ENCODE peak calls at places on chromosomes 3 and 15, in five cellular contexts. X, G, F, A and R are unnamed samples.

GRCh38 chr3:138960417-138960852 is 13.4 kb downstream of the FOXL2NB start:
- DNase-seq in A (no peak), X (no peak), F (no peak), G (peak), R (no peak)

GRCh38 chr3:141425523-141426233 is 57.4 kb downstream of the ZBTB38 start:
- DNase-seq in G (no peak), A (no peak), X (peak), F (no peak), R (no peak)

GRCh38 chr15:99155961-99156443 is 51.1 kb downstream of the SYNM start:
- DNase-seq in G (no peak), A (peak), X (peak), F (no peak), R (no peak)

GRCh38 chr3:183148056-183148455 is 14.5 kb downstream of the LAMP3 start:
- DNase-seq in A (no peak), X (no peak), F (no peak), G (no peak), R (no peak)

GRCh38 chr3:170802164-170803151 is 67.5 kb downstream of the RPL22L1 start:
- DNase-seq in G (no peak), X (no peak), F (no peak), A (peak), R (no peak)

GRCh38 chr3:197168063-197168462 is 130.3 kb downstream of the DLG1 start:
- DNase-seq in A (no peak), F (no peak), G (no peak), X (no peak), R (no peak)

GRCh38 chr3:126014252-126014651 is 45.3 kb downstream of the ROPN1B start:
- DNase-seq in A (no peak), G (no peak), F (no peak), X (no peak), R (no peak)

GRCh38 chr3:45987368-45988099 is 8.1 kb downstream of the FYCO1 start:
- DNase-seq in F (no peak), A (no peak), G (no peak), X (peak), R (no peak)

GRCh38 chr3:149969110-149969944 is 1.4 kb downstream of the PFN2 start:
- DNase-seq in G (peak), X (peak), A (peak), F (no peak), R (peak)

GRCh38 chr3:112681822-112682325 is 40.9 kb upstream of the CCDC80 start:
- DNase-seq in G (no peak), A (no peak), X (no peak), F (no peak), R (no peak)

GRCh38 chr3:10524799-10525301 is 19.5 kb upstream of the ATP2B2 start:
- DNase-seq in A (no peak), X (no peak), G (no peak), F (no peak), R (no peak)

GRCh38 chr15:67828969-67829646 is 3.8 kb downstream of the SKOR1 start:
- DNase-seq in G (no peak), F (no peak), X (no peak), A (no peak), R (no peak)

GRCh38 chr3:49602877-49603411 is 48.7 kb downstream of the BSN start:
- DNase-seq in F (no peak), X (no peak), A (no peak), G (no peak), R (no peak)

GRCh38 chr3:13107661-13108060 is 34.4 kb upstream of the IQSEC1 start:
- DNase-seq in F (no peak), X (no peak), G (no peak), A (no peak), R (no peak)

GRCh38 chr15:64122936-64123351 is 27.2 kb downstream of the SNX1 start:
- DNase-seq in A (no peak), X (no peak), F (no peak), G (no peak), R (no peak)

GRCh38 chr3:189953551-189953950 is 167.1 kb downstream of the P3H2 start:
- DNase-seq in X (no peak), A (no peak), G (no peak), F (no peak), R (no peak)
- TF ChIP-seq SMC3 in X (no peak), A (no peak), G (no peak), F (no peak), R (no peak)

GRCh38 chr15:26873846-26874245 is 7.0 kb downstream of the GABRA5 start:
- DNase-seq in X (no peak), A (no peak), G (no peak), F (no peak), R (no peak)

GRCh38 chr15:26869628-26870027 is 2.8 kb downstream of the GABRA5 start:
- DNase-seq in A (no peak), X (no peak), G (no peak), F (no peak), R (no peak)

GRCh38 chr15:26874774-26875475 is 8.1 kb downstream of the GABRA5 start:
- DNase-seq in X (no peak), G (no peak), F (no peak), A (no peak), R (no peak)

GRCh38 chr15:26870346-26870745 is 3.5 kb downstream of the GABRA5 start:
- DNase-seq in X (no peak), A (no peak), G (no peak), F (no peak), R (no peak)

DNA sequence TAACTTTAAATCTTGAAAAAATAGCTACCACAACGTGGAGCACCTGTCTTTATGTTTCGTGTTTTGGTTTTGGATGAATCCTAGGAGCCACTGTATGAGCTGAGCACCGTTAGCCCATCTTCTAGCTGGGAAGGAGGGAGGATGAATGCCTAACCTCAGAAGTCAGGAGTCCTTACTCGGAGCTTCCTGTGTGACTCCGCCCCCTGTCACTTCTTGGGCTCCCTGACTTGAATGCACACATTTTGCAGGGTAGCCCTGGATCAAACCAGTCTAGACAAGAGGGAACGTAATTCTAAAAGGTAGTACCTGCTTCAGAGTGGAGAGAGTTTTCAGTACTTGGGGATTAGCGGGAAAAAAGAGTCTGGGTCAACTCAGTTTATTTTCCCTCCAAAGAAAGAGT is 5.3 kb downstream of the GABRA5 start:
- DNase-seq in A (no peak), X (no peak), G (no peak), F (no peak), R (no peak)
- TF ChIP-seq REST in A (no peak), X (no peak), G (no peak), F (no peak), R (no peak)

DNA sequence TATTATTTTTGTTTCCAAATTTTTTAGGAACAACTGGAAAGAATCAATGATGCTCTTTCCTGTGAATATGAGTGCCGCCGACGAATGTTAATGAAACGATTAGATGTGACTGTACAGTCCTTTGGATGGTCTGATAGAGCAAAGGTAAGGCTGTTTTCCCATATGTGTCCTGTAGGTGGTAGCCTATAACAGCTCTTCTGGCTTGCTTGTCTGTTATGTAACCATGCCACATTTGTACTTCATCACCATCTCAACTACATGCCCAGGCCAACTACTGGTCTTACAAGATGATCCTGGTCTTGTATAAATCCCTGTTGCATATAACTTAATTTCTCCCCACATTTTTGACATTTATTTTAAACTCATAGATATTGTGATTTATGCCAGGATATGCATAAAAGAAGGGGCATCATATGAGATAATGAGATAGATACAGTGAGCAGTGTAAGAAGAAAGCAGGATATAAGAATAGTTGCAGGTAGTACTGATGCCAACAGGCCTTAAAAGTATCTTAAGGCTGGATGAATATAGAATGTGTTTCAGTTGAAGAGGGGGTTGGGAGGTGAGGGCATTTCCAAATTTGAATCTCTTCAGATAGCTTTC is 20.3 kb downstream of the FAM98B start:
- DNase-seq in A (peak), F (peak), X (peak), G (peak), R (peak)
- TF ChIP-seq SMC3 in A (peak), F (peak), X (peak), G (peak), R (peak)

GRCh38 chr3:185740133-185740532 is 84.7 kb downstream of the IGF2BP2 start:
- DNase-seq in G (no peak), X (no peak), F (no peak), A (no peak), R (no peak)

GRCh38 chr3:185746470-185746869 is 78.4 kb downstream of the IGF2BP2 start:
- DNase-seq in A (no peak), X (no peak), F (no peak), G (no peak), R (no peak)

GRCh38 chr3:185750702-185751101 is 74.1 kb downstream of the IGF2BP2 start:
- DNase-seq in G (no peak), A (no peak), F (no peak), X (no peak), R (no peak)

GRCh38 chr3:185750015-185750414 is 74.8 kb downstream of the IGF2BP2 start:
- DNase-seq in G (no peak), F (no peak), A (no peak), X (peak), R (no peak)

DNA sequence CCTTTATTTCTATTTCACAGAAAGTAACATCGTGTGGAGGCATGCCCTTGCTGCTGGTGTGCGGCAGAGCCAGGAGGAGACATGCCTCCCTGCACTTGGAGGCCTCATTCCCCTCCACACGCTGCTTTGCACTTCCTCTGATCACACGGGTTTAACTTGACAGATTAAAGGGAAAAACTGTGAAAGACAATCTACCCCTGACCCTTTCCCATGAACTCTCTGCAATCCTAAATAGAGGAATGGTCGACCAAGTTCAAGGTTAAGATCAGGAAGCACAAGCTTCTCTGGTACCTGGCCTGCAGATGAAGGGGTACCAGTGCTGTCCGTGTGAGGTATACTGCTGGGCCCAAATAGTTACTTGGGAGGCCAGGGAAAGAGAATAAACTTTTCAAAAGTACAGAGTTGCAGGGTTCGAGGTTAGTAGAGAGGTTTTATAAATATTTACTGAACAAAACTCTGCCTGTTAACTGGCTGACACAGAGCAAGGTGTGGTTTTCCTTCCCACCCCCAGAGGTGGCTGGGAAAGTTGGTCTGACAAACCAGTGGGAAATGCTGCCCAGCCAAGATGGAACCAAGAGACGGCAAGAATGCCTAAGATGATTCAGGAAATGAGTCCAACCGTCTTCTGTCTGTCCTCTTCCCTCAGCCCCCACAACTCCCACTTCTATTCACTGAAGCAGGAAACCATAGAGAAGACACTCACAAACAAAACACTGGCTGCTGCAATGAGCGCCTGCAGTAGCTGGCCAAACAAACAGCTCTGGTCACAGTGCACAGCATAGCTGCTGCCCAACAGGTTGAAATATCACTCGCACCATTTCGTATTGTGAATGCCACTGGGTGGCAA is 79.6 kb downstream of the IGF2BP2 start:
- DNase-seq in G (no peak), A (no peak), X (peak), F (peak), R (peak)
- TF ChIP-seq REST in G (no peak), A (no peak), X (no peak), F (no peak), R (no peak)

DNA sequence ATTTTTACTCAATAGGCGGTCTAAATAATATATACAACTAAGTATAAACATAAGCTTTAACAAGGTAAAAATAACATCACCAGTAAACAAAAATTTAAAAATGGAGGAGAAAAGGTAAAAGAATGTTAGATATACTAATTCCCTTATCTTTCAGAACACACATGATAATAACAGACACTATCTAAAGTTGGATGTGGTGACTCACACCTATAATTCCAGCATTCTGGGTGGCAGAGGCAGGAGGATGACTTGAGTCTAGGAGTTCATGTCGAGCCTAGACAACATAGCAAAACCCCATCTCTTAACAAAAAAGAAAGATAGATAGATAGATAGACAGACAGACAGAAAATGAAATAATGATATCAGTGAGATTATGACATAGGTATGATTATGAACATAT is 85.1 kb downstream of the STAG1 start:
- DNase-seq in A (peak), X (no peak), G (no peak), F (no peak), R (no peak)
- TF ChIP-seq SMC3 in A (no peak), X (no peak), G (no peak), F (no peak), R (no peak)

GRCh38 chr3:42745291-42745745 is 27.7 kb downstream of the CCDC13 start:
- DNase-seq in A (no peak), G (no peak), F (no peak), X (no peak), R (no peak)
- TF ChIP-seq REST in A (no peak), G (no peak), F (no peak), X (no peak), R (no peak)

GRCh38 chr3:177340243-177340830 is 143.1 kb upstream of the TBL1XR1 start:
- DNase-seq in F (no peak), X (no peak), G (no peak), A (no peak), R (no peak)

GRCh38 chr3:177345973-177346503 is 148.8 kb upstream of the TBL1XR1 start:
- DNase-seq in F (no peak), G (no peak), X (no peak), A (no peak), R (no peak)

GRCh38 chr3:177345049-177345972 is 148.0 kb upstream of the TBL1XR1 start:
- DNase-seq in A (peak), F (no peak), G (peak), X (peak), R (peak)

GRCh38 chr3:177341766-177342165 is 144.5 kb upstream of the TBL1XR1 start:
- DNase-seq in G (no peak), X (no peak), F (no peak), A (no peak), R (no peak)

DNA sequence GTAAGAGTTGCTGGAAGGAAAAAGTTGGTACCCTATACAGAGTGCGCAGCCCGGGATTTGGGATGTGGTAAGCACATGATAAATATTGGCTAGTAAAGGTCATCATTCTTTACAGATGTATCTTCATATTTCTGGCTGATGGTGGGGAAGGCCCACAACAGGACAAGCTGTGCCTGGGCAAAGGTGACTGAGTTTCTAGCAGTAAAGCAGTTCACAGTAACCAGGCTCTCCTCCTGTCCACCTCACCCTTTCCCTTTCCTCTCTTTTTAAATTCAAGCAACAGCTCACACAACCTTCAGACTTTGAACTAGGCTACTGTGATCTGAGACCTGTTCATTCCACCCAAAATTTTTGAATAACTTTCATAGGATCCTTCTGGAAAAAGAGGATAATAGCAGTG is 145.8 kb upstream of the TBL1XR1 start:
- DNase-seq in A (no peak), X (no peak), G (no peak), F (no peak), R (no peak)
- TF ChIP-seq SMC3 in A (no peak), X (no peak), G (no peak), F (no peak), R (no peak)